ENCODE peak calls at places on chromosomes 7 and 10, in five cellular contexts. L is NCI-H146, M is anterior cingulate cortex, Z is aorta, C is T-helper 1 cell. E is an unnamed sample.

GRCh38 chr10:12077580-12078180 is 8.9 kb downstream of the DHTKD1 start:
- DNase-seq in Z (no peak), M (no peak), C (no peak), L (no peak), E (no peak)

GRCh38 chr7:130141858-130142653 is 63.1 kb downstream of the TMEM209 start:
- DNase-seq in L (no peak), M (no peak), C (no peak), Z (no peak), E (no peak)

GRCh38 chr10:29607576-29607975 is 27.2 kb downstream of the SVIL start:
- DNase-seq in M (no peak), C (no peak), L (no peak), Z (no peak), E (no peak)

GRCh38 chr10:95480102-95480900 is 80.9 kb downstream of the SORBS1 start:
- DNase-seq in C (no peak), M (no peak), Z (no peak), L (no peak), E (no peak)

GRCh38 chr7:69615696-69616095 is 17.4 kb downstream of the AUTS2 start:
- DNase-seq in M (no peak), C (no peak), L (no peak), Z (no peak), E (no peak)

GRCh38 chr10:14024349-14025202 is 306.1 kb downstream of the FRMD4A start:
- DNase-seq in M (no peak), L (no peak), C (no peak), Z (no peak), E (no peak)

GRCh38 chr7:21949522-21949921 is 3.8 kb upstream of the CDCA7L start:
- DNase-seq in Z (no peak), L (no peak), C (no peak), M (no peak), E (no peak)

GRCh38 chr10:3090388-3090787 is 23.0 kb downstream of the PFKP start:
- DNase-seq in C (no peak), Z (no peak), M (no peak), L (no peak), E (no peak)

GRCh38 chr7:75756340-75757297 is 15.4 kb downstream of the CCL26 start:
- DNase-seq in L (peak), C (no peak), Z (no peak), M (no peak), E (peak)

GRCh38 chr10:19985745-19986144 is 169.5 kb downstream of the PLXDC2 start:
- DNase-seq in M (no peak), L (no peak), Z (no peak), C (no peak), E (no peak)

GRCh38 chr7:26140380-26140779 is 11.6 kb upstream of the NFE2L3 start:
- DNase-seq in C (no peak), Z (no peak), L (no peak), M (no peak), E (no peak)

E was measured in RCC 7860.